ENCODE peak calls at places on chromosomes 7 and 10, in eight cellular contexts. K is GM18507; W is stimulated activated naive CD8-positive, alpha-beta T cell treated with anti-CD3 and anti-CD28 coated beads, Interleukin-15, amount 100 ng/mL, for 72 hours; X is HTR-8/SVneo; E is transverse colon; I is iris pigment epithelial cell; J is HEK293T; R is activated T-cell treated with anti-CD3 and anti-CD28 coated beads for 4 hours. A is an unnamed sample.

GRCh38 chr7:27808626-27809025 is 68.7 kb downstream of the TAX1BP1 start:
- DNase-seq in E (no peak), R (no peak), X (no peak), I (peak), K (no peak), J (no peak), W (no peak), A (peak)

GRCh38 chr7:42495251-42495650 is 258.2 kb upstream of the GLI3 start:
- DNase-seq in R (no peak), X (no peak), K (no peak), E (no peak), J (no peak), W (no peak), I (peak), A (no peak)

GRCh38 chr10:87866575-87866974 is 3.1 kb downstream of the PTEN start:
- DNase-seq in K (no peak), R (no peak), X (no peak), E (no peak), W (no peak), I (no peak), J (no peak), A (no peak)

GRCh38 chr7:132390705-132391104 is 185.6 kb downstream of the PLXNA4 start:
- DNase-seq in I (peak), W (no peak), K (no peak), E (no peak), R (no peak), J (no peak), X (peak), A (no peak)

GRCh38 chr10:71081912-71082311 is 130.5 kb upstream of the UNC5B start:
- DNase-seq in I (no peak), K (no peak), E (peak), X (no peak), W (no peak), J (no peak), R (no peak), A (no peak)

GRCh38 chr10:109275970-109276369 is 647.3 kb downstream of the XPNPEP1 start:
- DNase-seq in I (no peak), W (no peak), E (no peak), X (no peak), K (no peak), R (no peak), J (no peak), A (no peak)

GRCh38 chr10:18610517-18610916 is 40.9 kb downstream of the NSUN6 start:
- DNase-seq in E (peak), X (peak), K (no peak), I (peak), W (no peak), J (no peak), R (no peak), A (peak)

GRCh38 chr10:120963587-120964220 is 112.5 kb downstream of the WDR11 start:
- DNase-seq in R (no peak), W (no peak), I (no peak), E (no peak), J (no peak), K (no peak), X (no peak), A (no peak)

GRCh38 chr10:48464121-48464870 is 140.6 kb downstream of the ARHGAP22 start:
- DNase-seq in R (no peak), E (no peak), J (no peak), X (no peak), W (no peak), K (no peak), I (no peak), A (no peak)

GRCh38 chr7:28739826-28740225 is 218.3 kb downstream of the TRIL start:
- DNase-seq in R (no peak), K (no peak), E (no peak), I (no peak), X (no peak), J (no peak), W (no peak), A (no peak)

GRCh38 chr10:102455893-102456471 is 4.6 kb upstream of the C10orf95 start:
- DNase-seq in I (peak), K (no peak), X (no peak), R (no peak), W (no peak), E (peak), J (no peak), A (no peak)

GRCh38 chr7:158266426-158266816 is 321.2 kb downstream of the PTPRN2 start:
- DNase-seq in I (no peak), K (no peak), W (no peak), R (no peak), E (no peak), X (no peak), J (no peak), A (no peak)

GRCh38 chr7:42661312-42661711 is 250.6 kb downstream of the C7orf25 start:
- DNase-seq in J (no peak), X (peak), W (no peak), I (peak), R (no peak), K (no peak), E (no peak), A (peak)

GRCh38 chr10:121928528-121928884 is 675 bp upstream of the ATE1 start:
- DNase-seq in W (no peak), E (no peak), K (no peak), J (no peak), I (peak), R (no peak), X (no peak), A (no peak)

GRCh38 chr10:58512470-58513188 is at the start of gene BICC1:
- DNase-seq in I (peak), J (peak), R (no peak), W (peak), X (peak), E (peak), K (no peak), A (no peak)

GRCh38 chr10:127577376-127577775 is 28.3 kb downstream of the NPS start:
- DNase-seq in J (no peak), I (peak), E (no peak), X (no peak), W (no peak), K (no peak), R (no peak), A (no peak)

GRCh38 chr10:60314306-60314940 is 75.3 kb downstream of the ANK3 start:
- DNase-seq in W (no peak), X (peak), R (no peak), J (no peak), E (no peak), K (no peak), I (peak), A (peak)

GRCh38 chr7:594920-595620 is 75.4 kb upstream of the PDGFA start:
- DNase-seq in X (no peak), J (no peak), W (no peak), E (no peak), I (no peak), K (no peak), R (no peak), A (no peak)

GRCh38 chr10:90865400-90865799 is 6.4 kb upstream of the RPP30 start:
- DNase-seq in I (no peak), R (no peak), X (no peak), E (no peak), K (no peak), J (no peak), W (no peak), A (peak)

GRCh38 chr10:34413214-34413613 is 401.9 kb downstream of the PARD3 start:
- DNase-seq in R (no peak), X (no peak), W (no peak), E (no peak), J (no peak), K (no peak), I (no peak), A (no peak)

GRCh38 chr10:75203724-75204123 is 6.9 kb upstream of the VDAC2 start:
- DNase-seq in W (no peak), K (no peak), E (no peak), J (no peak), R (no peak), X (no peak), I (no peak), A (no peak)

GRCh38 chr7:41916450-41916927 is 213.6 kb upstream of the INHBA start:
- DNase-seq in K (no peak), I (peak), E (no peak), X (peak), R (no peak), J (no peak), W (no peak), A (peak)

GRCh38 chr7:6590645-6591110 is 857 bp downstream of the INTS15 start:
- DNase-seq in R (no peak), W (no peak), E (no peak), X (peak), K (no peak), I (peak), J (no peak), A (no peak)

GRCh38 chr7:127396184-127396583 is 3.7 kb upstream of the ZNF800 start:
- DNase-seq in I (peak), J (peak), K (no peak), W (peak), E (no peak), R (no peak), X (no peak), A (no peak)

GRCh38 chr7:130196476-130196875 is 8.7 kb downstream of the TMEM209 start:
- DNase-seq in W (no peak), I (no peak), J (no peak), K (no peak), E (no peak), R (no peak), X (no peak), A (no peak)

GRCh38 chr10:97349752-97350117 is 15.2 kb upstream of the FRAT2 start:
- DNase-seq in R (no peak), E (no peak), X (no peak), K (no peak), W (no peak), I (no peak), J (no peak), A (no peak)